ENCODE peak calls at places on chromosomes 16 and 17, in seven cellular contexts. D is endothelial cell of umbilical vein, A is K562, N is IMR-90, B is neural progenitor cell, C is H9, E is colonic mucosa. J is an unnamed sample.

GRCh38 chr17:80177986-80178590 is 8.3 kb downstream of the CARD14 start:
- DNase-seq in D (peak; percentile 39), A (no peak), E (peak; percentile 47), B (no peak), N (no peak), C (no peak), J (no peak)

GRCh38 chr17:53722407-53722806 is 100.3 kb upstream of the KIF2B start:
- DNase-seq in N (peak; percentile 98), B (no peak), D (no peak), C (no peak), E (no peak), A (no peak), J (no peak)

GRCh38 chr16:29310852-29311314 is 95.6 kb downstream of the NPIPB11 start:
- DNase-seq in N (no peak), C (no peak), B (no peak), D (no peak), E (no peak), A (no peak), J (peak; percentile 50)

GRCh38 chr16:27690604-27691003 is 140.7 kb downstream of the KATNIP start:
- DNase-seq in C (peak; percentile 52), D (peak; percentile 28), E (peak; percentile 34), A (peak; percentile 73), N (peak; percentile 5), B (peak; percentile 47), J (peak; percentile 49)

GRCh38 chr17:68561319-68561718 is 39.8 kb downstream of the FAM20A start:
- DNase-seq in B (no peak), C (no peak), D (no peak), N (no peak), E (no peak), A (no peak), J (no peak)

GRCh38 chr17:48637323-48638260 is 11.4 kb upstream of the HOXB9 start:
- DNase-seq in N (peak; percentile 85), A (no peak), E (peak; percentile 46), B (no peak), D (no peak), C (no peak), J (no peak)

GRCh38 chr17:55069983-55070529 is 101.5 kb downstream of the STXBP4 start:
- DNase-seq in D (no peak), C (no peak), B (no peak), A (no peak), E (no peak), N (no peak), J (no peak)

GRCh38 chr16:56993204-56993603 is 3.8 kb downstream of the NLRC5 start:
- DNase-seq in B (no peak), A (no peak), N (peak; percentile 36), D (no peak), C (no peak), E (no peak), J (no peak)

GRCh38 chr17:8122391-8122922 is 1.4 kb downstream of the HES7 start:
- DNase-seq in C (peak; percentile 75), N (peak; percentile 50), B (peak; percentile 57), A (no peak), D (peak; percentile 30), E (peak; percentile 44), J (no peak)

GRCh38 chr16:58723109-58723508 is 11.0 kb downstream of the GOT2 start:
- DNase-seq in C (no peak), B (no peak), D (no peak), E (no peak), N (no peak), A (no peak), J (no peak)

DNA sequence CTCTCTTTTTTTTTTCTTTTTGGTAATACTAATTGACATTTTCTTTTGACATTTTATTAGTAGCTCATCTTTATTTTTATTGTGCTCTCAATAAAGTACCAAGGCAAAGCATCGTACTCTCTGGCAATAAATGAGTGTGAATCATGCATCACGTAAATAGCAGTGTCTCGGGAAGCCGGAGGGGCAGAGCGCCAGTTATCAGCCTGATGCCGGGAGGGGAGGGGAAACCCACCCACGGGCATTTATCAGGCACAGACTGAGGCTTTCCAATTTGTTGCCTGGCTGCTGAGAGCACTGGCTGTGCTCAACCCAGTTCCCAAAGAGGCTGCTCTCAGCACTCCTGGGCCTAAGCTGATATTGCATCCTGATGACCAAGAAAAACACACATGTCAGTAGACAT is 118.4 kb upstream of the CDH5 start:
- DNase-seq in N (peak; percentile 77), B (no peak), C (no peak), D (no peak), A (no peak), E (peak; percentile 54), J (peak; percentile 84)
- TF ChIP-seq CTCF in N (no peak), B (no peak), C (no peak), D (no peak), A (no peak), E (no peak), J (no peak)

GRCh38 chr17:72121164-72122001 is 563 bp downstream of the SOX9 start:
- DNase-seq in E (peak; percentile 58), D (no peak), A (no peak), N (peak; percentile 69), B (peak; percentile 71), C (peak; percentile 73), J (peak; percentile 84)

GRCh38 chr17:72122002-72122310 is 1.1 kb downstream of the SOX9 start:
- DNase-seq in N (peak; percentile 58), D (no peak), A (no peak), B (no peak), E (no peak), C (no peak), J (no peak)

GRCh38 chr17:72123496-72123963 is 2.7 kb downstream of the SOX9 start:
- DNase-seq in E (no peak), A (no peak), B (no peak), C (no peak), D (no peak), N (no peak), J (no peak)

GRCh38 chr17:72122668-72123495 is 2.1 kb downstream of the SOX9 start:
- DNase-seq in B (peak; percentile 75), E (peak; percentile 62), N (peak; percentile 68), D (no peak), A (no peak), C (peak; percentile 67), J (no peak)

GRCh38 chr17:72122336-72122667 is 1.5 kb downstream of the SOX9 start:
- DNase-seq in A (no peak), N (no peak), B (no peak), D (no peak), E (no peak), C (no peak), J (no peak)
- H3K4me1 ChIP-seq in A (no peaks in the 10 kb centered on the region), N (peaks cover 23% of the 10 kb centered on the region), B (peaks cover 59% of the 10 kb centered on the region), D (no peaks in the 10 kb centered on the region), E (no peaks in the 10 kb centered on the region), C (peaks cover 3% of the 10 kb centered on the region), J (no peaks in the 10 kb centered on the region)

DNA sequence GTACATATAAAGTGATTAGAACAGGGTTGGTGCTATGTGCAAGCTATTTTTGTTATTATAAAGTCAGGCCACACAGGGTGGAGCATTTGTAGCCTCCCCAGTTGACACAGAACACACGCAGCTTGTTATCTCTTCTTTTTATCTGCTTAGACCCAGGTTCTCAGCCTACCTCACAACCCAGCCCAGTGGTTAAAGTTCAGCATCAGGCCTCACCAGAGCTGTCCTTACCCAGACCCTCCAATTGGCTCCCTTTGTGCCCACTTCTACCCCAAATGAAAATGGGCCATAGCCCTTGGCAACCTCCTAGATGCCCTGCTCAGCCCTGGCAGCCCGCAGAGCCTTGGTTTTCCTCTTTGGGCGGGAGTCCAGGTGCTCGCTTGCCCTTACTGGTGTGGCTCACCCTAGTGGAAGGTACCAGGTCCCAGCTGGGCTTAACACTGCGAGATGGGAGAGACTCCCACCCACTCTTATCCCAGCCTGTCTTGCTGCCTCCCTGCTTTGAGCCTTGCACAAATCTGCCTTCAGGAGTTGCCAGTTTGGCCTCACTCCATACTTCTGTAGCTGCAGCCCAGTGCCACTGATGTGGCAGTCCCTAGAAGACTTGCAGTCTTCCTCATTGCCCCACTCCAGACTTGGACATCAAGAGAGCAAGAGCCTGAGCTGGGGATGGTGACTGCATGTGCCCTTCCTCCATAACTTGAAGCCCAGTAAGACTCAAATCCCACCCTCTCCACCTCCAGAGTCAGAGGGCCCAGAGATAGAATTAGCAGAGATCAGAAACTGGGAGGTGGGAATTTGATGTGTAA is 1.2 kb upstream of the PIGS start:
- DNase-seq in A (no peak), B (no peak), C (no peak), N (no peak), D (no peak), E (peak; percentile 35), J (no peak)
- H3K9ac ChIP-seq in A (peak overlapping the region; percentile 73), B (no peak overlapping the region), C (no peak overlapping the region), N (no peak overlapping the region), D (no peak overlapping the region), E (peak overlapping the region; percentile 94), J (no peak overlapping the region)

DNA sequence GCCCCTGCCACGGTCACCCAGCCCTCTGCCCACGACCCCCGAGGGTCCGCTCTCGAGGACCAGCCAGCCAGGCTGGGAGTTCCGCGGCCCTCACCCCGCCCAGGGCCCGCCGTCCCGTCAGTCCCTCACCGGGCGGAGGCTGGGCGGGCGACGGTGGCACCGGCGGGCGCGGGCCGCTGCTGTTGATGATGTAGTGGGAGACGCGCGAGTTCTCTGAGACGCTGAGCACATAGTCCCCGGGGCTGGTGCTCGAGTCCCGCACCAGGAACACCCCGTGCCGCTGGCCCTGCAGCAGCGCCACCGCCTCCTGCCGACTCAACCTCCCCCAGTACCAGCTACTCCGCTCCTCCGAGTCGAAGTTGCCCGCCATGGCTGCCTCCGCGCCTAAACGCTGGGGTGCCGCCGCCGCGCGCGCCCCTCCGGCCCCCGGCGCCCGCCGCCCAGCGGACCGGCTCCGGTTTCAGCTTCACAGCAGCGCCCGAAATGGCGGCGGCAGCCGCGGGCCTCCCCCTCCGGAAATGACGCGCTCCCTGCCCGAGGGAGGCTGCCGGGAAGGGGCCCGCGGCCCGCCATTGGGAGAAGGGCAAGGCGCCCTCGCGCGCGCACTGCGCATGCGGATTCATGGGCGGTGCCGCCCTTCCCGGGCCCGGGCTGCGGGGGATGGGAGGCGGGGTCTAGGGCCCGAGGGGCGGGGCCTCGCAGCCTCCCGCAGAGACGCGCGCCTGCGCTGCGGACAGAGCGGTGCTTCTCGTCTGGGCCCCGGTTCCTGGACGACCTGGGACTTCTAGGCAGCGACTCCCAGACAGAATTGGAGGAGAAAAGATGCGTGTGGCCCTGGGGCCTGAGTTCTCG is at the start of gene CRK:
- DNase-seq in A (peak; percentile 97), D (peak; percentile 97), E (peak; percentile 97), N (peak; percentile 93), C (peak; percentile 98), B (peak; percentile 99), J (peak; percentile 99)
- TF ChIP-seq CTCF in A (peak; percentile 18), D (no peak), E (no peak), N (peak; percentile 10), C (no peak), B (no peak), J (no peak)

J was measured in kidney.